ENCODE peak calls at places on chromosomes 5 and 9, in seven cellular contexts. U is IMR-90, Q is endodermal cell, C is mesendoderm, B is fibroblast of lung, W is PC-3, O is GM12878. S is an unnamed sample.

GRCh38 chr9:93701494-93702218 is 125.3 kb downstream of the PHF2 start:
- DNase-seq in O (no peak), U (no peak), W (no peak), Q (no peak), B (no peak), C (no peak), S (no peak)

GRCh38 chr5:172769324-172769597 is 1.7 kb downstream of the DUSP1 start:
- DNase-seq in W (no peak), C (no peak), B (no peak), Q (no peak), U (no peak), O (no peak), S (no peak)

GRCh38 chr5:40653221-40654022 is 26.3 kb upstream of the PTGER4 start:
- DNase-seq in Q (no peak), C (no peak), O (no peak), W (no peak), B (no peak), U (no peak), S (no peak)

GRCh38 chr5:91119941-91120850 is 262.9 kb downstream of the ARRDC3 start:
- DNase-seq in U (no peak), C (peak), B (no peak), W (no peak), O (no peak), Q (no peak), S (no peak)

GRCh38 chr5:159947708-159948358 is 31.6 kb downstream of the ADRA1B start:
- DNase-seq in C (no peak), W (no peak), B (peak), Q (no peak), U (peak), O (no peak), S (no peak)

GRCh38 chr9:100474082-100474949 is 1.4 kb downstream of the TMEFF1 start:
- DNase-seq in W (no peak), Q (peak), B (no peak), C (peak), O (no peak), U (no peak), S (no peak)

GRCh38 chr9:16928179-16928945 is 57.9 kb upstream of the BNC2 start:
- DNase-seq in B (no peak), Q (peak), U (peak), W (peak), C (peak), O (no peak), S (no peak)

GRCh38 chr9:106670418-106670817 is 192.5 kb upstream of the ZNF462 start:
- DNase-seq in U (no peak), O (no peak), Q (no peak), W (no peak), C (no peak), B (no peak), S (no peak)

GRCh38 chr5:171162602-171163001 is 146.4 kb upstream of the TLX3 start:
- DNase-seq in Q (peak), O (no peak), W (peak), U (peak), B (peak), C (peak), S (no peak)

GRCh38 chr5:169797577-169797976 is 160.5 kb downstream of the DOCK2 start:
- DNase-seq in C (no peak), O (no peak), Q (no peak), B (no peak), U (no peak), W (no peak), S (no peak)

GRCh38 chr9:131645078-131645776 is 94.6 kb downstream of the RAPGEF1 start:
- DNase-seq in U (no peak), B (no peak), C (no peak), O (no peak), W (no peak), Q (no peak), S (no peak)

GRCh38 chr9:96418920-96419690 is 935 bp upstream of the ZNF367 start:
- DNase-seq in O (no peak), C (peak), B (peak), Q (peak), W (peak), U (peak), S (peak)

GRCh38 chr9:113886003-113886324 is 9.9 kb downstream of the ZNF618 start:
- DNase-seq in B (peak), W (no peak), C (no peak), O (no peak), Q (no peak), U (peak), S (no peak)

GRCh38 chr5:91235194-91235793 is 147.8 kb downstream of the ARRDC3 start:
- DNase-seq in C (no peak), B (peak), W (no peak), Q (no peak), O (no peak), U (no peak), S (no peak)

GRCh38 chr9:99259231-99259918 is 37.3 kb downstream of the SEC61B start:
- DNase-seq in U (no peak), Q (peak), O (no peak), C (peak), W (no peak), B (peak), S (peak)

GRCh38 chr5:116536279-116537161 is 38.1 kb downstream of the SEMA6A start:
- DNase-seq in W (no peak), O (no peak), U (no peak), B (no peak), C (no peak), Q (no peak), S (peak)

GRCh38 chr5:161446655-161447054 is 99.9 kb downstream of the GABRB2 start:
- DNase-seq in O (no peak), W (no peak), C (no peak), U (no peak), B (no peak), Q (no peak), S (no peak)

GRCh38 chr9:133667759-133668450 is 31.7 kb downstream of the DBH start:
- DNase-seq in U (no peak), W (no peak), O (no peak), Q (no peak), C (no peak), B (no peak), S (no peak)

GRCh38 chr5:78550891-78551290 is 97.7 kb downstream of the LHFPL2 start:
- DNase-seq in B (no peak), U (peak), Q (no peak), C (no peak), O (no peak), W (no peak), S (no peak)

GRCh38 chr9:97440160-97440559 is 28.3 kb downstream of the TDRD7 start:
- DNase-seq in C (no peak), Q (no peak), W (no peak), B (no peak), U (no peak), O (no peak), S (no peak)

GRCh38 chr9:10697044-10697443 is 84.2 kb upstream of the PTPRD start:
- DNase-seq in Q (no peak), O (no peak), U (no peak), W (no peak), B (no peak), C (no peak), S (no peak)

DNA sequence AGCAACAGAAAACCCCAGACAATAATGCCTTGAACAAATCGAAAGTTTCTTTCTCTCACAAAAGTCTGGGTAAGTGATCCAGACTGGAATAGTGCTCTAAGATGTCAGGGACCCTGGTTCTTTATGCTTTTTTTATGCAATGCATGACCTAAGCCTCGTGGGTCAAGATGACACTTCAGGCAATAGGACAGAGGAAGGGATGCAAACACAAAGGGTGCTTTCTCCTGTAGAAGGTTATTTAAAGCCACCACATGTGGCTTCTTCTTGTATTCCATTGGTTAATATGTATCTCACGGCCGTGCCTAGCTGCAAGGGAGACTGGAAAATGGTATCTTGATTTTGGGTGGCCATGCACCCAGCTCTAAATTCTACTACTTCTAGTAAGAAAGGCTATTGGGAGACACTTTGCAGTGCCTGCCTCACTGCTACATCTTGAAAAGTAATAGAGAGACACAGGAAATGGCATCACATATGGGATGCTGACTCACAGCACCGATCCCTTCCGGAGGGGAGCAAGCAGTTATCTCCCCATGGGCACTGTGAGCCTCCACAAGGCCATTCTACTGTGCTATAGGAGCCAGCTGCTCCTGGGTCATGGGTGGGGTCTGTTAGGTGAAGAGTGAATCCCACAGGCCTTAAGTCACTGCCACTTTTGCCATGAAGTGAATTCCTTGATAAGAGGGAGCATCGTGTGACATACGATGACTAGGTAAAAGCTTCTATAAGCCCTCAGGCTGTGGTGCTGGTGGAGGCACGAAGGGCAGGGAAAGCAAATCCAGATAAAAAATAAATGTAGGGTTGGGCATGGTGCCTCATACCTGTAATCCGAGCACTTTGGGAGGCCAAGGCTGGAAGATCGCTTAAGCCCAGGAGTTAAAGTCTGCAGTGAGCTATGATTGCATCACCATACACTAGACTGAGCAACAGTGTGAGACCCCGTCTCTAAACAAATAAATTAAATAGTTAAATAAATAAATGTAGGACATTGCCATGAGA is 32.5 kb upstream of the RAB14 start:
- DNase-seq in B (peak), Q (no peak), W (peak), U (peak), C (peak), O (no peak), S (no peak)
- H3K4me3 ChIP-seq in B (no peak), Q (no peak), W (no peak), U (no peak), C (no peak), O (no peak), S (no peak)

DNA sequence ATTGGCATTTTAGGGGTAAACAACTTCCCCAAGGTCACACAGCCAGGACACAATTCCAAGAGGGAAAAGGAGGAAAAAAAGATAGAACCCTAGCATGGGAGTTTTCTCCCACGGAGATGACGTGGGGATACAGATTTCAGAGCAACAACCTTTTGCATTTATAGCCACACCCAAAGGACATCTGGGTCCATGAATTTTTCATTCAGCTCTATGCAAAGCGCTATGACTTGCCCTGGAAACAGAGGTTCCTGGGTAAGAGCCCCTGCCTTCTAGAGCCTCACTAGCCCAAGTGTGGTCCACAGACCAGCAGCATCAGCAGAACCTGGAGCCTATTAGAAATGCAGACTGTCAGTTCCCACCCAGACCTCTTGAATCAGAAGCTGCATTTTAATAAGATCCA is 17.5 kb upstream of the ADAM19 start:
- DNase-seq in U (no peak), W (no peak), C (no peak), Q (no peak), O (no peak), B (no peak), S (no peak)
- H3K9ac ChIP-seq in U (no peak), W (no peak), C (no peak), Q (no peak), O (no peak), B (no peak), S (no peak)

GRCh38 chr9:128886211-128886826 is 4.4 kb downstream of the LRRC8A start:
- DNase-seq in O (no peak), B (no peak), U (peak), Q (no peak), C (no peak), W (no peak), S (no peak)
- H3K4me3 ChIP-seq in O (no peak), B (no peak), U (no peak), Q (no peak), C (no peak), W (no peak), S (no peak)

DNA sequence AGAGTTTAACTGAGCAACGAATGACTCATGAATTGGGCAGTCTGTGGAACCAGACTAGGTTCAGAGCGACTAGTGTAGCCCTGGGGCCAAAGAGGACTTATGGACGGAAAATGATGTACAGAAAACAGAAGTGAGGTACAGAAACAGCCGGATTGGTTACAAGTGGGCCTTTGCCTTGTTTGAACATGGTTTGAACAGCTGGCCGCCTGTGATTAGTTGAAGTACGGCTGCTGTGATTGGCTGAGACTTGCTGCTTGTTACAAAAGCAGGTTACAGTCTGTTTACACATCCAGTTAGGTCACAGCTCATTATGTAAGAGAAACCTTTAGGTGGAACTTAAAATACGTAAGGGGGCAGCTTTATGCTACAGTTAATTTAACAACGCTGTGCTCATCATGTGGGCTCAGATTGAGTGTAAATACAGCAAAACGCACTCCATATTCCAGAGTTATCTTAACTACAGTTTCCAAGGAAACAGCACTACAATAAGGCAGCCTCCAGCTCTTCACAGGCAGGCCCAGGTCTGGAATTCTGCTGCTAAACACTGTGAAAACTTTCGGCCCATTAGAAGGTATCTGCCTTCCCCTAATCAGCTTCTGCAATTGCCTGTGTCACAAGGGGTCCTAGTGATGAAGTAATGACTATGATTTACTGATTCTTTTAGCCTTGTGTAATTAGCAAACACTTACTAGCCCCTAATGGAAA is 6.5 kb downstream of the AMACR start:
- DNase-seq in W (peak), O (no peak), Q (no peak), B (peak), U (peak), C (peak), S (peak)
- H3K9ac ChIP-seq in W (peak), O (no peak), Q (no peak), B (no peak), U (no peak), C (no peak), S (no peak)

GRCh38 chr9:42852133-42852532 is 668.7 kb downstream of the SPATA31A6 start:
- DNase-seq in Q (peak), C (peak), O (no peak), B (no peak), W (peak), U (no peak), S (peak)
- H3K4me3 ChIP-seq in Q (no peak), C (no peak), O (no peak), B (no peak), W (no peak), U (no peak), S (peak)

S was measured in colonic mucosa.